ENCODE peak calls at places on chromosomes 3 and 15, in ten cellular contexts. G, B, K, T, F, N, J, R, H and P are unnamed samples.
A peak's percentile ranks its signal among the peaks of the same experiment; 100 is the strongest.

GRCh38 chr3:15309662-15310335 is 22.6 kb downstream of the SH3BP5 start:
- DNase-seq in B (no peak), F (no peak), K (peak; percentile 81), R (no peak), N (no peak), J (peak; percentile 36), G (no peak), H (no peak), T (peak; percentile 81), P (no peak)

GRCh38 chr3:54915976-54916375 is 11.9 kb downstream of the LRTM1 start:
- DNase-seq in F (no peak), B (no peak), K (no peak), J (no peak), N (no peak), H (no peak), G (no peak), R (no peak), T (no peak), P (no peak)

GRCh38 chr3:71402280-71402679 is 181.2 kb downstream of the FOXP1 start:
- DNase-seq in J (no peak), H (no peak), G (no peak), F (no peak), R (no peak), N (no peak), T (no peak), K (no peak), B (no peak), P (no peak)

GRCh38 chr3:16427309-16427965 is 86.1 kb downstream of the RFTN1 start:
- DNase-seq in G (peak; percentile 41), R (no peak), H (no peak), T (no peak), B (no peak), K (no peak), F (no peak), N (no peak), J (no peak), P (peak; percentile 14)

GRCh38 chr15:89880727-89881126 is 13.1 kb downstream of the AP3S2 start:
- DNase-seq in J (no peak), F (no peak), N (no peak), H (no peak), B (no peak), T (no peak), G (no peak), R (no peak), K (no peak), P (no peak)

GRCh38 chr3:179921500-179921899 is 115.2 kb downstream of the PEX5L start:
- DNase-seq in T (peak; percentile 19), N (no peak), J (no peak), R (no peak), F (no peak), H (no peak), G (no peak), K (peak; percentile 38), B (no peak), P (no peak)

GRCh38 chr15:31338879-31339557 is 12.4 kb downstream of the KLF13 start:
- DNase-seq in K (no peak), B (peak; percentile 73), T (peak; percentile 27), R (no peak), N (no peak), F (peak; percentile 81), H (peak; percentile 67), J (no peak), G (peak; percentile 74), P (no peak)

GRCh38 chr3:112972158-112972557 is 2.7 kb downstream of the CD200R1 start:
- DNase-seq in G (no peak), R (no peak), K (no peak), H (no peak), J (no peak), T (no peak), B (no peak), N (no peak), F (no peak), P (no peak)

GRCh38 chr3:53045784-53046170 is at the start of gene SFMBT1:
- DNase-seq in T (peak; percentile 71), N (no peak), B (peak; percentile 39), R (no peak), F (peak; percentile 71), K (peak; percentile 63), H (peak; percentile 73), G (peak; percentile 76), J (peak; percentile 26), P (peak; percentile 77)

GRCh38 chr3:106510206-106510605 is 641.4 kb upstream of the CBLB start:
- DNase-seq in F (no peak), T (no peak), K (no peak), B (no peak), H (no peak), J (no peak), N (no peak), R (no peak), G (no peak), P (no peak)

GRCh38 chr15:62783303-62783957 is 259.1 kb upstream of the TPM1 start:
- DNase-seq in B (no peak), N (no peak), F (no peak), H (no peak), K (no peak), G (no peak), R (no peak), J (no peak), T (no peak), P (no peak)

GRCh38 chr15:72599855-72600464 is 54.5 kb upstream of the GOLGA6B start:
- DNase-seq in B (peak; percentile 60), F (peak; percentile 31), G (no peak), K (peak; percentile 21), N (peak; percentile 35), H (no peak), J (no peak), R (no peak), T (no peak), P (no peak)

GRCh38 chr3:181541414-181541813 is 170.3 kb upstream of the SOX2 start:
- DNase-seq in N (no peak), H (no peak), F (no peak), K (no peak), T (no peak), G (no peak), R (no peak), B (no peak), J (no peak), P (no peak)

GRCh38 chr15:89912674-89913396 is at the start of gene ARPIN:
- DNase-seq in R (no peak), H (peak; percentile 60), J (no peak), K (peak; percentile 33), F (peak; percentile 74), G (peak; percentile 73), T (peak; percentile 17), B (peak; percentile 68), N (no peak), P (peak; percentile 62)

GRCh38 chr3:76866729-76867461 is 173.0 kb upstream of the ROBO2 start:
- DNase-seq in F (no peak), T (no peak), K (no peak), R (peak; percentile 24), N (no peak), G (no peak), J (no peak), B (no peak), H (no peak), P (no peak)

GRCh38 chr3:195045481-195045880 is 225.5 kb downstream of the XXYLT1 start:
- DNase-seq in T (no peak), K (no peak), G (no peak), R (no peak), B (no peak), J (no peak), F (no peak), H (no peak), N (no peak), P (no peak)

GRCh38 chr15:63402498-63403253 is 21.0 kb upstream of the CA12 start:
- DNase-seq in H (no peak), K (no peak), R (no peak), F (no peak), J (no peak), G (no peak), B (peak; percentile 67), N (no peak), T (no peak), P (no peak)

GRCh38 chr15:57015360-57015759 is 96.9 kb downstream of the TCF12 start:
- DNase-seq in T (no peak), G (no peak), J (no peak), H (no peak), R (no peak), N (no peak), B (no peak), K (no peak), F (no peak), P (no peak)